ENCODE peak calls at places on chromosome 6, in seven cellular contexts. Y is heart left ventricle; S is tibial artery; T is SIG-M5; E is effector CD4-positive, alpha-beta T cell; Z is lung; A is memory B cell. O is an unnamed sample.
A peak's percentile ranks its signal among the peaks of the same experiment; 100 is the strongest.

GRCh38 chr6:14857501-14857900 is 388.4 kb upstream of the JARID2 start:
- DNase-seq in Y (peak; percentile 29), S (no peak), T (no peak), E (peak; percentile 51), Z (no peak), A (peak; percentile 71), O (no peak)

GRCh38 chr6:166006593-166007301 is 160.9 kb downstream of the TBXT start:
- DNase-seq in Y (no peak), S (no peak), T (no peak), E (no peak), Z (no peak), A (no peak), O (peak; percentile 86)

GRCh38 chr6:33599413-33599911 is 19.4 kb upstream of the BAK1 start:
- DNase-seq in Y (no peak), S (no peak), T (no peak), E (no peak), Z (no peak), A (no peak), O (peak; percentile 57)

GRCh38 chr6:131136021-131136847 is 967 bp downstream of the AKAP7 start:
- DNase-seq in Y (no peak), S (no peak), T (no peak), E (no peak), Z (no peak), A (no peak), O (peak; percentile 94)

GRCh38 chr6:134004714-134005113 is 47.7 kb downstream of the SLC2A12 start:
- DNase-seq in Y (no peak), S (no peak), T (no peak), E (no peak), Z (no peak), A (no peak), O (no peak)

GRCh38 chr6:44219053-44219814 is 2.5 kb downstream of the MYMX start:
- DNase-seq in Y (peak; percentile 94), S (peak; percentile 90), T (no peak), E (no peak), Z (peak; percentile 75), A (no peak), O (peak; percentile 94)

GRCh38 chr6:149094156-149094555 is 223.4 kb upstream of the TAB2 start:
- DNase-seq in Y (no peak), S (no peak), T (no peak), E (no peak), Z (no peak), A (no peak), O (no peak)

GRCh38 chr6:125585470-125585869 is 164.0 kb upstream of the HEY2 start:
- DNase-seq in Y (no peak), S (no peak), T (no peak), E (no peak), Z (no peak), A (no peak), O (no peak)

GRCh38 chr6:113650610-113650979 is 206.6 kb upstream of the MARCKS start:
- DNase-seq in Y (no peak), S (no peak), T (no peak), E (no peak), Z (no peak), A (no peak), O (no peak)

GRCh38 chr6:5412017-5412416 is 150.7 kb downstream of the FARS2 start:
- DNase-seq in Y (no peak), S (no peak), T (no peak), E (no peak), Z (no peak), A (no peak), O (no peak)

GRCh38 chr6:23990158-23990557 is 135.9 kb upstream of the NRSN1 start:
- DNase-seq in Y (no peak), S (no peak), T (no peak), E (no peak), Z (no peak), A (no peak), O (no peak)

GRCh38 chr6:960356-960755 is 267.4 kb upstream of the EXOC2 start:
- DNase-seq in Y (no peak), S (no peak), T (no peak), E (no peak), Z (no peak), A (no peak), O (no peak)

GRCh38 chr6:78570044-78570443 is 297.3 kb upstream of the IRAK1BP1 start:
- DNase-seq in Y (no peak), S (no peak), T (no peak), E (no peak), Z (no peak), A (no peak), O (no peak)

GRCh38 chr6:149711711-149712110 is 6.2 kb downstream of the LATS1 start:
- DNase-seq in Y (no peak), S (no peak), T (no peak), E (no peak), Z (no peak), A (no peak), O (no peak)

GRCh38 chr6:40586800-40587201 is 363 bp downstream of the LRFN2 start:
- DNase-seq in Y (no peak), S (no peak), T (no peak), E (no peak), Z (no peak), A (no peak), O (no peak)

GRCh38 chr6:14228571-14228970 is 111.0 kb downstream of the CD83 start:
- DNase-seq in Y (no peak), S (no peak), T (no peak), E (no peak), Z (no peak), A (no peak), O (no peak)

GRCh38 chr6:87755697-87756671 is 54.0 kb upstream of the AKIRIN2 start:
- DNase-seq in Y (no peak), S (no peak), T (no peak), E (no peak), Z (no peak), A (no peak), O (peak; percentile 90)

GRCh38 chr6:25998379-25998778 is 35.8 kb downstream of the TRIM38 start:
- DNase-seq in Y (no peak), S (no peak), T (no peak), E (no peak), Z (no peak), A (no peak), O (no peak)

GRCh38 chr6:75437451-75438185 is 56.0 kb downstream of the FILIP1 start:
- DNase-seq in Y (peak; percentile 35), S (peak; percentile 64), T (no peak), E (no peak), Z (no peak), A (no peak), O (peak; percentile 90)

GRCh38 chr6:169409742-169410312 is 156.2 kb upstream of the THBS2 start:
- DNase-seq in Y (no peak), S (no peak), T (no peak), E (no peak), Z (no peak), A (no peak), O (no peak)

GRCh38 chr6:1797801-1798200 is 188.1 kb downstream of the FOXC1 start:
- DNase-seq in Y (no peak), S (no peak), T (no peak), E (no peak), Z (no peak), A (no peak), O (no peak)

GRCh38 chr6:52186075-52186474 is at the start of gene IL17A:
- DNase-seq in Y (no peak), S (no peak), T (no peak), E (no peak), Z (no peak), A (no peak), O (no peak)

GRCh38 chr6:107423474-107423873 is 35.9 kb downstream of the PDSS2 start:
- DNase-seq in Y (no peak), S (no peak), T (no peak), E (no peak), Z (no peak), A (no peak), O (no peak)

GRCh38 chr6:78308025-78308424 is 559.3 kb upstream of the IRAK1BP1 start:
- DNase-seq in Y (no peak), S (no peak), T (no peak), E (no peak), Z (no peak), A (no peak), O (no peak)

GRCh38 chr6:2716926-2717700 is 33.6 kb downstream of the MYLK4 start:
- DNase-seq in Y (no peak), S (no peak), T (no peak), E (no peak), Z (no peak), A (no peak), O (no peak)

GRCh38 chr6:117549606-117550005 is 52.7 kb downstream of the GOPC start:
- DNase-seq in Y (no peak), S (no peak), T (no peak), E (no peak), Z (no peak), A (no peak), O (no peak)

GRCh38 chr6:146029573-146030184 is 817 bp downstream of the GRM1 start:
- DNase-seq in Y (no peak), S (no peak), T (no peak), E (no peak), Z (no peak), A (no peak), O (peak; percentile 23)

GRCh38 chr6:56594699-56595098 is 48.0 kb downstream of the DST start:
- DNase-seq in Y (no peak), S (no peak), T (no peak), E (no peak), Z (no peak), A (no peak), O (peak; percentile 13)

GRCh38 chr6:111576302-111576701 is 29.4 kb downstream of the TRAF3IP2 start:
- DNase-seq in Y (no peak), S (no peak), T (no peak), E (no peak), Z (no peak), A (no peak), O (no peak)

O was measured in osteoblast.